ENCODE peak calls at places on chromosomes 1 and 21, in five cellular contexts. One of them, this sample, is unnamed.

GRCh38 chr1:8409107-8409506 is 91.2 kb downstream of the SLC45A1 start:
- DNase-seq in mesendoderm: peak
- DNase-seq in mesenchymal stem cell: peak
- DNase-seq in neuronal stem cell: no peak
- DNase-seq in IMR-90: peak
- DNase-seq in this sample: no peak

GRCh38 chr1:24388331-24388870 is 25.2 kb downstream of the STPG1 start:
- DNase-seq in mesendoderm: no peak
- DNase-seq in mesenchymal stem cell: no peak
- DNase-seq in neuronal stem cell: no peak
- DNase-seq in IMR-90: no peak
- DNase-seq in this sample: no peak

GRCh38 chr21:37787456-37787855 is 128.8 kb downstream of the KCNJ6 start:
- DNase-seq in mesendoderm: peak
- DNase-seq in mesenchymal stem cell: peak
- DNase-seq in neuronal stem cell: no peak
- DNase-seq in IMR-90: peak
- DNase-seq in this sample: no peak

GRCh38 chr1:30315185-30315960 is 408.0 kb downstream of the MATN1 start:
- DNase-seq in mesendoderm: peak
- DNase-seq in mesenchymal stem cell: no peak
- DNase-seq in neuronal stem cell: no peak
- DNase-seq in IMR-90: peak
- DNase-seq in this sample: peak

GRCh38 chr1:172122381-172122780 is 281.1 kb downstream of the DNM3 start:
- DNase-seq in mesendoderm: no peak
- DNase-seq in mesenchymal stem cell: no peak
- DNase-seq in neuronal stem cell: no peak
- DNase-seq in IMR-90: no peak
- DNase-seq in this sample: no peak

GRCh38 chr21:45964649-45965048 is 16.9 kb upstream of the COL6A1 start:
- DNase-seq in mesendoderm: no peak
- DNase-seq in mesenchymal stem cell: no peak
- DNase-seq in neuronal stem cell: no peak
- DNase-seq in IMR-90: no peak
- DNase-seq in this sample: no peak

GRCh38 chr1:1554550-1554925 is 14.1 kb upstream of the TMEM240 start:
- DNase-seq in mesendoderm: no peak
- DNase-seq in mesenchymal stem cell: no peak
- DNase-seq in neuronal stem cell: no peak
- DNase-seq in IMR-90: no peak
- DNase-seq in this sample: no peak

GRCh38 chr1:2983706-2984398 is 37.4 kb upstream of the ACTRT2 start:
- DNase-seq in mesendoderm: no peak
- DNase-seq in mesenchymal stem cell: no peak
- DNase-seq in neuronal stem cell: no peak
- DNase-seq in IMR-90: no peak
- DNase-seq in this sample: no peak

GRCh38 chr1:228989992-228990827 is 254.9 kb downstream of the RHOU start:
- DNase-seq in mesendoderm: no peak
- DNase-seq in mesenchymal stem cell: peak
- DNase-seq in neuronal stem cell: no peak
- DNase-seq in IMR-90: no peak
- DNase-seq in this sample: no peak

GRCh38 chr1:198245379-198245778 is 88.6 kb downstream of the NEK7 start:
- DNase-seq in mesendoderm: no peak
- DNase-seq in mesenchymal stem cell: no peak
- DNase-seq in neuronal stem cell: no peak
- DNase-seq in IMR-90: no peak
- DNase-seq in this sample: no peak

GRCh38 chr1:60825593-60825992 is 256.8 kb upstream of the NFIA start:
- DNase-seq in mesendoderm: peak
- DNase-seq in mesenchymal stem cell: no peak
- DNase-seq in neuronal stem cell: no peak
- DNase-seq in IMR-90: no peak
- DNase-seq in this sample: peak

GRCh38 chr1:160214481-160215140 is 9.4 kb downstream of the PEA15 start:
- DNase-seq in mesendoderm: no peak
- DNase-seq in mesenchymal stem cell: no peak
- DNase-seq in neuronal stem cell: no peak
- DNase-seq in IMR-90: no peak
- DNase-seq in this sample: no peak

GRCh38 chr1:239755107-239755506 is 336.6 kb upstream of the FMN2 start:
- DNase-seq in mesendoderm: no peak
- DNase-seq in mesenchymal stem cell: no peak
- DNase-seq in neuronal stem cell: no peak
- DNase-seq in IMR-90: no peak
- DNase-seq in this sample: no peak

GRCh38 chr1:15027515-15027948 is 126.0 kb upstream of the TMEM51 start:
- DNase-seq in mesendoderm: peak
- DNase-seq in mesenchymal stem cell: peak
- DNase-seq in neuronal stem cell: peak
- DNase-seq in IMR-90: peak
- DNase-seq in this sample: peak

GRCh38 chr1:204560590-204560989 is 44.4 kb downstream of the MDM4 start:
- DNase-seq in mesendoderm: peak
- DNase-seq in mesenchymal stem cell: peak
- DNase-seq in neuronal stem cell: no peak
- DNase-seq in IMR-90: peak
- DNase-seq in this sample: no peak

GRCh38 chr21:18041012-18041411 is 203.6 kb upstream of the CHODL start:
- DNase-seq in mesendoderm: peak
- DNase-seq in mesenchymal stem cell: peak
- DNase-seq in neuronal stem cell: no peak
- DNase-seq in IMR-90: no peak
- DNase-seq in this sample: peak

GRCh38 chr1:184635347-184636155 is 119.1 kb downstream of the EDEM3 start:
- DNase-seq in mesendoderm: no peak
- DNase-seq in mesenchymal stem cell: peak
- DNase-seq in neuronal stem cell: no peak
- DNase-seq in IMR-90: peak
- DNase-seq in this sample: no peak

GRCh38 chr1:54572236-54572850 is 24.3 kb downstream of the ACOT11 start:
- DNase-seq in mesendoderm: peak
- DNase-seq in mesenchymal stem cell: no peak
- DNase-seq in neuronal stem cell: no peak
- DNase-seq in IMR-90: no peak
- DNase-seq in this sample: no peak

GRCh38 chr1:31640179-31640578 is 4.5 kb downstream of the PEF1 start:
- DNase-seq in mesendoderm: no peak
- DNase-seq in mesenchymal stem cell: no peak
- DNase-seq in neuronal stem cell: no peak
- DNase-seq in IMR-90: no peak
- DNase-seq in this sample: no peak
- H2BK5ac ChIP-seq in mesendoderm: no peak
- H2BK5ac ChIP-seq in mesenchymal stem cell: no peak
- H2BK5ac ChIP-seq in neuronal stem cell: no peak
- H2BK5ac ChIP-seq in IMR-90: peak
- H2BK5ac ChIP-seq in this sample: no peak

DNA sequence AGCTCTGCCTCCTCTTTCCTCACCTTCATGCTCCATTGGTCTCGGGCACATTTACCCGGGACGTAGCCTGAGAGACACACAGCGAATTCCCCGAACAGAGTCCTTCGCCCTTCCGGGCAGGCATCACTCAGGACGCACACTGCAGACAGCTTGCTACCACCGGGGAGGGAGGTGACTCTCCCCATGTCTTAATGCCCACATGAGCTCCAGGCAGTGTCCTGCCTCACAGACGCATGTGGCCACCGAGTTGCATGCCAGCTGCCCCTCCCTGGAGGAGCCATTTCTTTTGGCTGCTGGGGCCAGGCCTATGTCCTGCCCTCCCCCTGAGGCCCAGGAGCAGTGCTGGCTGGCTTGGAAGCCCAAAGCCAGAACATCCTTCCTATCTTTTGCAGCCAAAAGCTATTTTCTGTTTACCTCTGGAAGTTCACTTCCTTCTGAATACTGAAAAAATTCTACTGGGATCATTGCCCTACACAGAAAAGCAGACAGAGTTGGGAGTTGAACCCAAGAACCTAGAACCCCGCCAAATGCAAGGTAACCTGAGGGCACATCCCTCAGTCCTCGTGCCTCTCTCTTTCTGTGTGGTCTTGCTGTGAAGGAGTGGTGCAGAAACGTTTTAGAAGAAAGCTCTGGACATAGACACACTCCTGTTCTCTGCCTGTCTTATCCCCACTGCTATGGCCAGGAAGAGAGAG is 209.4 kb downstream of the TOMM20 start:
- DNase-seq in mesendoderm: no peak
- DNase-seq in mesenchymal stem cell: no peak
- DNase-seq in neuronal stem cell: no peak
- DNase-seq in IMR-90: no peak
- DNase-seq in this sample: no peak
- H2BK5ac ChIP-seq in mesendoderm: peak
- H2BK5ac ChIP-seq in mesenchymal stem cell: no peak
- H2BK5ac ChIP-seq in neuronal stem cell: peak
- H2BK5ac ChIP-seq in IMR-90: peak
- H2BK5ac ChIP-seq in this sample: no peak

GRCh38 chr1:32701951-32702598 is 495 bp downstream of the SYNC start:
- DNase-seq in mesendoderm: no peak
- DNase-seq in mesenchymal stem cell: peak
- DNase-seq in neuronal stem cell: no peak
- DNase-seq in IMR-90: peak
- DNase-seq in this sample: no peak
- H2BK5ac ChIP-seq in mesendoderm: no peak
- H2BK5ac ChIP-seq in mesenchymal stem cell: peak
- H2BK5ac ChIP-seq in neuronal stem cell: no peak
- H2BK5ac ChIP-seq in IMR-90: peak
- H2BK5ac ChIP-seq in this sample: no peak

DNA sequence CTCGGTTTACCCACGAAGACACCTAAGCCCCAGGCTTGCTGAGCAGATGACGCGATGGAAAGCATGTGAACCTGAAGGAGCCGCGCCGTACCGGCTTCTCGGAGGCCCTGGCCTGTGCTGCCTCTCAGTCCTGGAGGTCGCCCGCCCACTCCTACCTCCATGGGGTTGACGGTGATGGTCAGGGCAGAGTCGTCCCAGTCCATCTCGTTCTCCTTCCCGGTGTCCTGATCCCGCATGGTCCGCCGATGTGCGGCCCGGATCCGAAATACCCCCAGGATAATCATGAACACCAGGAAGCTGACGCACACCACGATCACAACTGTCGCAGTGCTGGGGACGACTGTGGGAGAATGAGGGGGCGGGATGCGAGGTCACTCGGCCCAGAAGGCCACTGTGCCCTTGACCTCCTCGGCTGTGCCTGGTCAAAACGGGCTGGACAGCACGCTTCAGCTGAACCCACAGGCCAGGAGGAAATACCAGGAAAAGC is 79.6 kb downstream of the PIK3CD start:
- DNase-seq in mesendoderm: no peak
- DNase-seq in mesenchymal stem cell: no peak
- DNase-seq in neuronal stem cell: no peak
- DNase-seq in IMR-90: no peak
- DNase-seq in this sample: no peak
- H2BK5ac ChIP-seq in mesendoderm: no peak
- H2BK5ac ChIP-seq in mesenchymal stem cell: no peak
- H2BK5ac ChIP-seq in neuronal stem cell: no peak
- H2BK5ac ChIP-seq in IMR-90: no peak
- H2BK5ac ChIP-seq in this sample: no peak

GRCh38 chr21:39649526-39649925 is 36.8 kb downstream of the B3GALT5 start:
- DNase-seq in mesendoderm: no peak
- DNase-seq in mesenchymal stem cell: no peak
- DNase-seq in neuronal stem cell: no peak
- DNase-seq in IMR-90: no peak
- DNase-seq in this sample: no peak

GRCh38 chr21:39648879-39649278 is 36.1 kb downstream of the B3GALT5 start:
- DNase-seq in mesendoderm: no peak
- DNase-seq in mesenchymal stem cell: no peak
- DNase-seq in neuronal stem cell: no peak
- DNase-seq in IMR-90: no peak
- DNase-seq in this sample: no peak

GRCh38 chr21:39651206-39651605 is 38.5 kb downstream of the B3GALT5 start:
- DNase-seq in mesendoderm: peak
- DNase-seq in mesenchymal stem cell: no peak
- DNase-seq in neuronal stem cell: no peak
- DNase-seq in IMR-90: no peak
- DNase-seq in this sample: no peak

GRCh38 chr21:39650801-39651200 is 38.1 kb downstream of the B3GALT5 start:
- DNase-seq in mesendoderm: no peak
- DNase-seq in mesenchymal stem cell: no peak
- DNase-seq in neuronal stem cell: no peak
- DNase-seq in IMR-90: no peak
- DNase-seq in this sample: no peak

DNA sequence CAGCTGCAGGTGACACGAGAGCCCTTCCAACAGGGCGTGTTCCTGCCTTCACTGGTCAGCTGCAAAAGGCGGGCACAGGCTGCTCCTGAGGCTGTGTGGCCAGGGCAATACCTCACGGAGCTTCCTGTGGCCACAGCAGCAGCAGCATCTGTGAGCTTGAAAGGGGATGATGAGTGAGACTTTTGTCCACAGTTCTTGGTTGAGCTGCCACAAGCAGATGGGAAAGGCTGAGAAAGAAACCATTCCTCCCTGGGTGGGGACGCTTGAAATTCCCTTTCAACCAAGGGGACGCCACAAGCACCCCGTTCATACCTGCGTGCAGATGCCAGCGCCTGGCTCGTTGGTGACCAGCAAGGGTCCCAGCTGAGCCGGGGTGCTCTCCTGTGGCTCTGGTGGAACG is 37.6 kb downstream of the B3GALT5 start:
- DNase-seq in mesendoderm: no peak
- DNase-seq in mesenchymal stem cell: no peak
- DNase-seq in neuronal stem cell: no peak
- DNase-seq in IMR-90: no peak
- DNase-seq in this sample: no peak
- H2BK5ac ChIP-seq in mesendoderm: no peak
- H2BK5ac ChIP-seq in mesenchymal stem cell: no peak
- H2BK5ac ChIP-seq in neuronal stem cell: no peak
- H2BK5ac ChIP-seq in IMR-90: no peak
- H2BK5ac ChIP-seq in this sample: no peak

GRCh38 chr1:156746381-156746715 is 5.1 kb downstream of the HDGF start:
- DNase-seq in mesendoderm: no peak
- DNase-seq in mesenchymal stem cell: no peak
- DNase-seq in neuronal stem cell: no peak
- DNase-seq in IMR-90: no peak
- DNase-seq in this sample: no peak
- H2BK5ac ChIP-seq in mesendoderm: peak
- H2BK5ac ChIP-seq in mesenchymal stem cell: peak
- H2BK5ac ChIP-seq in neuronal stem cell: peak
- H2BK5ac ChIP-seq in IMR-90: peak
- H2BK5ac ChIP-seq in this sample: no peak

GRCh38 chr1:85313888-85314696 is 37.7 kb upstream of the BCL10 start:
- DNase-seq in mesendoderm: peak
- DNase-seq in mesenchymal stem cell: peak
- DNase-seq in neuronal stem cell: no peak
- DNase-seq in IMR-90: peak
- DNase-seq in this sample: no peak
- H2BK5ac ChIP-seq in mesendoderm: no peak
- H2BK5ac ChIP-seq in mesenchymal stem cell: peak
- H2BK5ac ChIP-seq in neuronal stem cell: no peak
- H2BK5ac ChIP-seq in IMR-90: peak
- H2BK5ac ChIP-seq in this sample: no peak